ENCODE peak calls at places on chromosome 21, in four cellular contexts. L is lower lobe of right lung, Z is WERI-Rb-1, B is cardiac fibroblast. V is an unnamed sample.
A peak's percentile ranks its signal among the peaks of the same experiment; 100 is the strongest.

GRCh38 chr21:46191257-46191685 is 7.0 kb upstream of the SPATC1L start:
- DNase-seq in L (no peak), B (peak; percentile 84), Z (no peak), V (peak; percentile 65)

GRCh38 chr21:15682977-15683376 is 46.8 kb upstream of the USP25 start:
- DNase-seq in Z (no peak), L (no peak), B (peak; percentile 52), V (no peak)

GRCh38 chr21:34599534-34600101 is 15.3 kb downstream of the RCAN1 start:
- DNase-seq in Z (no peak), L (no peak), B (no peak), V (no peak)

GRCh38 chr21:45581322-45581712 is 39.1 kb upstream of the SLC19A1 start:
- DNase-seq in Z (peak; percentile 8), L (peak; percentile 37), B (no peak), V (peak; percentile 68)

GRCh38 chr21:34313116-34313515 is 50.7 kb upstream of the KCNE2 start:
- DNase-seq in Z (no peak), B (peak; percentile 30), L (no peak), V (no peak)

GRCh38 chr21:37742532-37742931 is 173.7 kb downstream of the KCNJ6 start:
- DNase-seq in B (no peak), L (no peak), Z (no peak), V (no peak)

GRCh38 chr21:45987121-45987711 is 5.6 kb downstream of the COL6A1 start:
- DNase-seq in Z (peak; percentile 10), B (no peak), L (no peak), V (no peak)

GRCh38 chr21:45983981-45984551 is 2.5 kb downstream of the COL6A1 start:
- DNase-seq in B (no peak), L (peak; percentile 49), Z (peak; percentile 11), V (peak; percentile 83)

GRCh38 chr21:44892095-44892494 is 18.6 kb upstream of the PTTG1IP start:
- DNase-seq in B (no peak), L (peak; percentile 33), Z (peak; percentile 70), V (no peak)

GRCh38 chr21:45388611-45389296 is 16.2 kb upstream of the COL18A1 start:
- DNase-seq in Z (no peak), B (no peak), L (peak; percentile 30), V (no peak)

GRCh38 chr21:25298512-25299491 is 308.5 kb downstream of the MRPL39 start:
- DNase-seq in L (no peak), B (no peak), Z (no peak), V (no peak)

GRCh38 chr21:22925032-22925431 is 1926.8 kb downstream of the NCAM2 start:
- DNase-seq in L (no peak), Z (no peak), B (no peak), V (no peak)

GRCh38 chr21:25708467-25709065 is 26.1 kb downstream of the ATP5PF start:
- DNase-seq in L (no peak), B (peak; percentile 72), Z (peak; percentile 38), V (no peak)

GRCh38 chr21:16241021-16241420 is 511.2 kb downstream of the USP25 start:
- DNase-seq in L (no peak), B (peak; percentile 13), Z (no peak), V (no peak)

GRCh38 chr21:16040601-16041000 is 310.8 kb downstream of the USP25 start:
- DNase-seq in B (peak; percentile 3), L (no peak), Z (no peak), V (no peak)

GRCh38 chr21:36155603-36156338 is 853 bp upstream of the DOP1B start:
- DNase-seq in Z (no peak), B (no peak), L (peak; percentile 86), V (no peak)

GRCh38 chr21:45409466-45410150 is 4.6 kb downstream of the COL18A1 start:
- DNase-seq in B (no peak), Z (no peak), L (no peak), V (no peak)

GRCh38 chr21:44572959-44573583 is 458 bp upstream of the KRTAP10-4 start:
- DNase-seq in Z (no peak), B (no peak), L (peak; percentile 13), V (peak; percentile 44)

GRCh38 chr21:15221799-15222386 is 157.1 kb upstream of the NRIP1 start:
- DNase-seq in Z (peak; percentile 92), L (peak; percentile 61), B (peak; percentile 85), V (no peak)

GRCh38 chr21:35525443-35525842 is 476.3 kb upstream of the RUNX1 start:
- DNase-seq in B (no peak), L (no peak), Z (no peak), V (no peak)

GRCh38 chr21:37367301-37367757 is 756 bp downstream of the DYRK1A start:
- DNase-seq in L (no peak), Z (no peak), B (no peak), V (no peak)

GRCh38 chr21:36914244-36915013 is 52.0 kb downstream of the HLCS start:
- DNase-seq in B (no peak), L (no peak), Z (no peak), V (no peak)

GRCh38 chr21:45080232-45080631 is 5.9 kb downstream of the ADARB1 start:
- DNase-seq in B (no peak), L (no peak), Z (no peak), V (no peak)

GRCh38 chr21:46503922-46504539 is 45.3 kb downstream of the DIP2A start:
- DNase-seq in B (no peak), L (no peak), Z (peak; percentile 28), V (no peak)

GRCh38 chr21:35202431-35202830 is 153.3 kb upstream of the RUNX1 start:
- DNase-seq in B (peak; percentile 56), L (no peak), Z (no peak), V (no peak)

GRCh38 chr21:37787456-37787855 is 128.8 kb downstream of the KCNJ6 start:
- DNase-seq in Z (no peak), B (peak; percentile 82), L (no peak), V (no peak)

GRCh38 chr21:46109251-46110221 is 11.6 kb downstream of the COL6A2 start:
- DNase-seq in L (no peak), Z (no peak), B (no peak), V (peak; percentile 81)

GRCh38 chr21:42532466-42533181 is 19.0 kb downstream of the SLC37A1 start:
- DNase-seq in B (no peak), Z (no peak), L (peak; percentile 74), V (no peak)

GRCh38 chr21:30502041-30502440 is at the start of gene KRTAP19-5:
- DNase-seq in B (no peak), L (no peak), Z (no peak), V (no peak)

GRCh38 chr21:46121286-46122221 is 23.6 kb downstream of the COL6A2 start:
- DNase-seq in B (no peak), Z (peak; percentile 9), L (peak; percentile 43), V (peak; percentile 79)

GRCh38 chr21:36849461-36849860 is 117.0 kb downstream of the HLCS start:
- DNase-seq in L (no peak), Z (no peak), B (no peak), V (no peak)

GRCh38 chr21:44872568-44873355 is 728 bp downstream of the PTTG1IP start:
- DNase-seq in Z (peak; percentile 40), B (peak; percentile 38), L (peak; percentile 71), V (peak; percentile 84)

GRCh38 chr21:23488245-23488644 is 2119.0 kb downstream of the MRPL39 start:
- DNase-seq in Z (no peak), L (no peak), B (no peak), V (no peak)

GRCh38 chr21:17780539-17780938 is 38.6 kb downstream of the C21orf91 start:
- DNase-seq in Z (no peak), L (no peak), B (no peak), V (no peak)

GRCh38 chr21:15034126-15034848 is 30.5 kb downstream of the NRIP1 start:
- DNase-seq in B (peak; percentile 53), L (no peak), Z (no peak), V (no peak)

GRCh38 chr21:42624095-42624830 is 29.2 kb upstream of the PDE9A start:
- DNase-seq in B (no peak), L (no peak), Z (no peak), V (no peak)

DNA sequence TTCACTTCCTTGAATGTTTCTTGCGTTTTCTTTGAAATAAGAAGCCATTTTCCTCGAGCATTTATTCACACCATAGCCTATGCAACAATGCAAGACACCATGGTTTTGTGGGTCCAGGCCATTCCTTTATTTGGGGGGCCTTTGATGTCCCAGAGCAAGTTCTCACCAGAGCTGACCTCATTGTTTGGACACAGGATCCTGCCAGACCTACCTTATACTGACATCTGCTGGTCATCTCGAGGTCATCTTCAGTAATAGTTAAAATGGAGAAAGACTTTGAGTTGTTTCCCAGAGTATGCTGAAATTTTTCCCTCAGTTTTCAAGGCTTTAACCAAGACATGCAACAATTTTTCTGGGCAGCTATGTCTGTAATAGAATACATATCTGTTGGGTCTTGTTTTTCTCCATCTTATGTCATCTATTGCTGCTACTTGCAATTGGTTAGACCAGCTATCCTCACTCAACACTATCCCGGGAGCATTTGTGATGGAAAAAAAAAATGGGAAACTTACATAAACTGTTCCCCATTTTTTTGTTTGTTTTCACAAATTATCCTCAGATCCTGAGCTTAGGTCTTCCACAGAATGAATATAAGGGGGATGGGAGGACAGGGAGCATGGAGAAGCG is 34.0 kb upstream of the BACE2 start:
- DNase-seq in B (peak; percentile 41), L (no peak), Z (peak; percentile 38), V (no peak)
- TF ChIP-seq CTCF in B (peak; percentile 60), L (peak; percentile 53), Z (peak; percentile 71), V (peak; percentile 61)

GRCh38 chr21:31624181-31624580 is 35.3 kb upstream of the SOD1 start:
- DNase-seq in L (no peak), B (no peak), Z (no peak), V (no peak)

GRCh38 chr21:31622397-31622796 is 37.1 kb upstream of the SOD1 start:
- DNase-seq in L (no peak), B (no peak), Z (no peak), V (no peak)

GRCh38 chr21:31624961-31625491 is 34.5 kb upstream of the SOD1 start:
- DNase-seq in L (no peak), Z (no peak), B (no peak), V (no peak)

GRCh38 chr21:31618696-31619430 is 40.6 kb upstream of the SOD1 start:
- DNase-seq in Z (no peak), B (no peak), L (no peak), V (no peak)

GRCh38 chr21:31623664-31624063 is 35.8 kb upstream of the SOD1 start:
- DNase-seq in B (peak; percentile 10), L (no peak), Z (no peak), V (no peak)
- TF ChIP-seq CTCF in B (no peak), L (no peak), Z (no peak), V (peak; percentile 23)

GRCh38 chr21:33080376-33080775 is 10.4 kb downstream of the OLIG1 start:
- DNase-seq in Z (no peak), L (no peak), B (no peak), V (no peak)

GRCh38 chr21:33075596-33076195 is 5.8 kb downstream of the OLIG1 start:
- DNase-seq in Z (no peak), L (no peak), B (no peak), V (no peak)

GRCh38 chr21:33080776-33081175 is 10.8 kb downstream of the OLIG1 start:
- DNase-seq in L (no peak), Z (no peak), B (no peak), V (no peak)

GRCh38 chr21:33076600-33077329 is 6.8 kb downstream of the OLIG1 start:
- DNase-seq in Z (no peak), L (no peak), B (no peak), V (no peak)

GRCh38 chr21:33078907-33079582 is 9.1 kb downstream of the OLIG1 start:
- DNase-seq in L (no peak), B (peak; percentile 16), Z (no peak), V (no peak)
- TF ChIP-seq CTCF in L (no peak), B (no peak), Z (no peak), V (no peak)

GRCh38 chr21:29114765-29115164 is 15.7 kb upstream of the MAP3K7CL start:
- DNase-seq in B (peak; percentile 24), Z (no peak), L (no peak), V (no peak)
- TF ChIP-seq CTCF in B (no peak), Z (no peak), L (no peak), V (no peak)